ENCODE peak calls at places on chromosome 16, in eight cellular contexts. R is endothelial cell, O is SK-MEL-5, H is GM06990, Y is C1 segment of cervical spinal cord, J is uterus, U is A549, N is AG10803. F is an unnamed sample.

GRCh38 chr16:15715221-15715620 is 65.2 kb downstream of the NDE1 start:
- DNase-seq in U (no peak), R (no peak), H (no peak), N (no peak), Y (no peak), O (no peak), J (no peak), F (no peak)

GRCh38 chr16:81446318-81447275 is 2.0 kb downstream of the CMIP start:
- DNase-seq in H (peak), Y (peak), N (peak), O (no peak), J (no peak), U (peak), R (no peak), F (no peak)

GRCh38 chr16:27556471-27556870 is 6.5 kb downstream of the KATNIP start:
- DNase-seq in J (no peak), O (no peak), H (no peak), N (no peak), U (no peak), R (no peak), Y (no peak), F (no peak)

GRCh38 chr16:66522816-66523590 is 26.9 kb downstream of the TK2 start:
- DNase-seq in O (no peak), N (no peak), U (no peak), J (no peak), R (no peak), Y (no peak), H (no peak), F (no peak)

GRCh38 chr16:85650864-85651811 is 37.6 kb downstream of the GINS2 start:
- DNase-seq in Y (peak), H (no peak), O (no peak), R (no peak), N (peak), J (peak), U (no peak), F (no peak)

GRCh38 chr16:80058236-80058635 is 457.7 kb upstream of the MAF start:
- DNase-seq in H (no peak), N (peak), R (no peak), Y (peak), U (no peak), O (no peak), J (peak), F (peak)

GRCh38 chr16:65832269-65832668 is 534.2 kb upstream of the CDH5 start:
- DNase-seq in U (no peak), R (no peak), Y (no peak), N (no peak), H (no peak), O (no peak), J (no peak), F (no peak)

GRCh38 chr16:881219-882097 is 80.9 kb upstream of the GNG13 start:
- DNase-seq in R (no peak), Y (no peak), O (no peak), J (no peak), H (no peak), N (no peak), U (no peak), F (no peak)

GRCh38 chr16:56192971-56193936 is 2.0 kb downstream of the GNAO1 start:
- DNase-seq in U (no peak), R (no peak), N (no peak), O (no peak), Y (peak), J (no peak), H (no peak), F (no peak)

GRCh38 chr16:3187798-3188674 is at the start of gene OR1F1:
- DNase-seq in Y (no peak), J (no peak), U (peak), N (peak), H (peak), R (no peak), O (peak), F (no peak)

GRCh38 chr16:49473131-49473530 is 99.5 kb downstream of the C16orf78 start:
- DNase-seq in J (no peak), O (no peak), H (no peak), R (no peak), N (no peak), U (no peak), Y (no peak), F (no peak)

GRCh38 chr16:65119905-65120341 is 1.9 kb downstream of the CDH11 start:
- DNase-seq in Y (peak), U (no peak), R (no peak), J (peak), H (no peak), O (no peak), N (peak), F (no peak)

GRCh38 chr16:57994778-57995177 is 5.7 kb downstream of the ZNF319 start:
- DNase-seq in O (peak), H (no peak), J (no peak), R (peak), N (peak), U (no peak), Y (peak), F (no peak)

GRCh38 chr16:83002351-83003334 is 375.9 kb downstream of the CDH13 start:
- DNase-seq in J (no peak), U (no peak), H (no peak), R (no peak), Y (no peak), O (no peak), N (peak), F (no peak)

GRCh38 chr16:23879735-23880373 is 44.1 kb downstream of the PRKCB start:
- DNase-seq in N (no peak), H (no peak), J (no peak), R (no peak), O (no peak), U (no peak), Y (no peak), F (no peak)

GRCh38 chr16:88566158-88566557 is 4.0 kb upstream of the ZC3H18 start:
- DNase-seq in J (no peak), O (no peak), N (peak), R (no peak), H (no peak), U (no peak), Y (no peak), F (no peak)